ENCODE peak calls at places on chromosomes 16 and 17, in six cellular contexts. One of them, this sample, is unnamed.
A peak's percentile ranks its signal among the peaks of the same experiment; 100 is the strongest.

GRCh38 chr17:32525116-32525515 is 38.3 kb downstream of the CDK5R1 start:
- DNase-seq in body of pancreas: no peak
- DNase-seq in IMR-90: peak; percentile 57
- DNase-seq in A549: no peak
- DNase-seq in heart left ventricle: no peak
- DNase-seq in stomach: no peak
- DNase-seq in this sample: no peak

GRCh38 chr17:40777459-40777858 is 4.9 kb downstream of the KRT27 start:
- DNase-seq in stomach: no peak
- DNase-seq in A549: no peak
- DNase-seq in body of pancreas: no peak
- DNase-seq in IMR-90: no peak
- DNase-seq in heart left ventricle: no peak
- DNase-seq in this sample: no peak

GRCh38 chr16:47037746-47038458 is 64.4 kb upstream of the DNAJA2 start:
- DNase-seq in A549: peak; percentile 79
- DNase-seq in body of pancreas: peak; percentile 86
- DNase-seq in IMR-90: peak; percentile 62
- DNase-seq in heart left ventricle: peak; percentile 91
- DNase-seq in stomach: peak; percentile 92
- DNase-seq in this sample: peak; percentile 92

GRCh38 chr16:1103649-1104005 is 7.6 kb upstream of the C1QTNF8 start:
- DNase-seq in heart left ventricle: no peak
- DNase-seq in stomach: no peak
- DNase-seq in body of pancreas: no peak
- DNase-seq in IMR-90: no peak
- DNase-seq in A549: no peak
- DNase-seq in this sample: no peak

GRCh38 chr17:63692195-63692816 is 7.6 kb downstream of the LIMD2 start:
- DNase-seq in stomach: no peak
- DNase-seq in IMR-90: no peak
- DNase-seq in A549: peak; percentile 29
- DNase-seq in heart left ventricle: no peak
- DNase-seq in body of pancreas: no peak
- DNase-seq in this sample: no peak

GRCh38 chr16:22267764-22268163 is 29.4 kb upstream of the POLR3E start:
- DNase-seq in body of pancreas: no peak
- DNase-seq in stomach: no peak
- DNase-seq in heart left ventricle: no peak
- DNase-seq in A549: no peak
- DNase-seq in IMR-90: no peak
- DNase-seq in this sample: no peak

GRCh38 chr16:23278031-23278430 is 24.1 kb upstream of the SCNN1B start:
- DNase-seq in body of pancreas: no peak
- DNase-seq in IMR-90: no peak
- DNase-seq in A549: no peak
- DNase-seq in heart left ventricle: no peak
- DNase-seq in stomach: no peak
- DNase-seq in this sample: no peak

GRCh38 chr17:17742688-17743390 is 61.6 kb downstream of the RAI1 start:
- DNase-seq in body of pancreas: no peak
- DNase-seq in A549: no peak
- DNase-seq in heart left ventricle: no peak
- DNase-seq in stomach: no peak
- DNase-seq in IMR-90: no peak
- DNase-seq in this sample: no peak

GRCh38 chr16:73092236-73092781 is 44.4 kb upstream of the ZFHX3 start:
- DNase-seq in IMR-90: no peak
- DNase-seq in A549: no peak
- DNase-seq in heart left ventricle: no peak
- DNase-seq in body of pancreas: no peak
- DNase-seq in stomach: no peak
- DNase-seq in this sample: no peak

GRCh38 chr17:57594767-57595166 is 150.3 kb downstream of the CCDC182 start:
- DNase-seq in heart left ventricle: no peak
- DNase-seq in body of pancreas: no peak
- DNase-seq in A549: no peak
- DNase-seq in stomach: no peak
- DNase-seq in IMR-90: no peak
- DNase-seq in this sample: no peak

GRCh38 chr16:72172105-72173034 is at the start of gene PMFBP1:
- DNase-seq in IMR-90: peak; percentile 59
- DNase-seq in heart left ventricle: peak; percentile 42
- DNase-seq in body of pancreas: peak; percentile 26
- DNase-seq in A549: peak; percentile 67
- DNase-seq in stomach: no peak
- DNase-seq in this sample: peak; percentile 57

GRCh38 chr17:34474706-34475105 is 104.7 kb upstream of the TMEM132E start:
- DNase-seq in heart left ventricle: no peak
- DNase-seq in body of pancreas: no peak
- DNase-seq in IMR-90: no peak
- DNase-seq in stomach: no peak
- DNase-seq in A549: no peak
- DNase-seq in this sample: no peak

GRCh38 chr16:1175566-1176279 is 22.8 kb downstream of the CACNA1H start:
- DNase-seq in stomach: no peak
- DNase-seq in IMR-90: peak; percentile 52
- DNase-seq in body of pancreas: no peak
- DNase-seq in heart left ventricle: no peak
- DNase-seq in A549: no peak
- DNase-seq in this sample: no peak

DNA sequence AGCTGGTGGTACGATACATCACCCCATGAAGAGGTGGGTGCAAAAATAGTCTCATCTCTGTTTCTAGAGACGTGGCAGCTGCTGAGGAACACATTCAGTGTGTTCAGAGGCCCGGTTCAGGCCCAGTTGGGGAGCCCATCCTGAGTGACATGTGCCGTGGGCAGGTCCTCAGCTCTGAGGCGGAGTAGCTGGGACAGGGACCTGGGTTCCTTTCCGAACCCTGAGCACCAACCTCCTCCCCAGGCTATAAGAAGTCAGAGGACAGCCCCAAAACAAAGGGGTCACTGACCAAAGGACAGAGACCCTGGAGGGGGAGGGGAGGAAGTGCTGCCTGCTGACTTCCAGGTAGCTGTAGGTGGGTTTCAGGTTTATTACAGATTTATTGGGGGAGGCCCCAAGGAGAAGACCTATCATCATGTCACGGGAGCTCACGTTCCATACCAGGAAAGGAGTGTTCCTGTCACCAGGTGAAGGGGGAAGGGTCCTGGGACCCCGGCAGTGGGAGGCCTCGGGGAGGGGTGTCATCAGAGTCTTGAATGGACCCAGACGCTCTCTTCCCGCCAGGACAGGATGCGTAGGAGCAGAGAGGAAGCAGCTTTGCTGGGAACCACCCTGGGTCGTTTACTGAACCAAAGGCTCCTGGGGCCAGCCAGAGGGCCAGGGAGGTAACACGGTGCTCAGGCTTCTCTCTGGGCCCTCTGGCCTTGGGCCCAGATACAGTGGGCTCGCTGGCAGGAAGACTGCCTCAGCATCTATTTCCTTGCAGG is 4.9 kb downstream of the LDHD start:
- DNase-seq in IMR-90: no peak
- DNase-seq in A549: no peak
- DNase-seq in body of pancreas: no peak
- DNase-seq in stomach: no peak
- DNase-seq in heart left ventricle: peak; percentile 69
- DNase-seq in this sample: no peak
- H3K4me1 ChIP-seq in IMR-90: peaks cover 34% of the 10 kb centered on the region
- H3K4me1 ChIP-seq in A549: peaks cover 47% of the 10 kb centered on the region
- H3K4me1 ChIP-seq in body of pancreas: peaks cover 52% of the 10 kb centered on the region
- H3K4me1 ChIP-seq in stomach: peaks cover 52% of the 10 kb centered on the region
- H3K4me1 ChIP-seq in heart left ventricle: peaks cover 84% of the 10 kb centered on the region
- H3K4me1 ChIP-seq in this sample: peaks cover 39% of the 10 kb centered on the region

GRCh38 chr17:45301674-45302073 is 15.1 kb downstream of the MAP3K14 start:
- DNase-seq in IMR-90: no peak
- DNase-seq in stomach: no peak
- DNase-seq in heart left ventricle: no peak
- DNase-seq in body of pancreas: no peak
- DNase-seq in A549: no peak
- DNase-seq in this sample: no peak

GRCh38 chr17:45305532-45306087 is 11.2 kb downstream of the MAP3K14 start:
- DNase-seq in heart left ventricle: no peak
- DNase-seq in stomach: no peak
- DNase-seq in A549: no peak
- DNase-seq in body of pancreas: no peak
- DNase-seq in IMR-90: peak; percentile 74
- DNase-seq in this sample: no peak

GRCh38 chr17:45300060-45300751 is 16.6 kb downstream of the MAP3K14 start:
- DNase-seq in body of pancreas: no peak
- DNase-seq in heart left ventricle: no peak
- DNase-seq in stomach: no peak
- DNase-seq in IMR-90: no peak
- DNase-seq in A549: no peak
- DNase-seq in this sample: no peak

GRCh38 chr17:45306094-45306493 is 10.7 kb downstream of the MAP3K14 start:
- DNase-seq in heart left ventricle: no peak
- DNase-seq in IMR-90: no peak
- DNase-seq in A549: no peak
- DNase-seq in stomach: no peak
- DNase-seq in body of pancreas: no peak
- DNase-seq in this sample: no peak

GRCh38 chr17:45302649-45303173 is 14.1 kb downstream of the MAP3K14 start:
- DNase-seq in IMR-90: peak; percentile 76
- DNase-seq in heart left ventricle: peak; percentile 72
- DNase-seq in A549: no peak
- DNase-seq in body of pancreas: no peak
- DNase-seq in stomach: no peak
- DNase-seq in this sample: no peak
- TF ChIP-seq POLR2A in IMR-90: no peak
- TF ChIP-seq POLR2A in heart left ventricle: no peak
- TF ChIP-seq POLR2A in A549: no peak
- TF ChIP-seq POLR2A in body of pancreas: no peak
- TF ChIP-seq POLR2A in stomach: no peak
- TF ChIP-seq POLR2A in this sample: no peak

GRCh38 chr17:31321481-31321880 is at the start of gene EVI2A:
- DNase-seq in heart left ventricle: no peak
- DNase-seq in A549: no peak
- DNase-seq in body of pancreas: no peak
- DNase-seq in stomach: no peak
- DNase-seq in IMR-90: peak; percentile 88
- DNase-seq in this sample: no peak

GRCh38 chr17:31318298-31319190 is 2.9 kb downstream of the EVI2A start:
- DNase-seq in A549: no peak
- DNase-seq in body of pancreas: peak; percentile 34
- DNase-seq in stomach: peak; percentile 35
- DNase-seq in IMR-90: peak; percentile 85
- DNase-seq in heart left ventricle: peak; percentile 59
- DNase-seq in this sample: peak; percentile 74

GRCh38 chr17:31320791-31321190 is 631 bp downstream of the EVI2A start:
- DNase-seq in heart left ventricle: no peak
- DNase-seq in body of pancreas: no peak
- DNase-seq in IMR-90: peak; percentile 37
- DNase-seq in stomach: no peak
- DNase-seq in A549: no peak
- DNase-seq in this sample: no peak

GRCh38 chr17:31319253-31319661 is 2.2 kb downstream of the EVI2A start:
- DNase-seq in body of pancreas: no peak
- DNase-seq in stomach: no peak
- DNase-seq in heart left ventricle: no peak
- DNase-seq in IMR-90: no peak
- DNase-seq in A549: no peak
- DNase-seq in this sample: no peak

GRCh38 chr17:31320231-31320630 is 1.2 kb downstream of the EVI2A start:
- DNase-seq in A549: no peak
- DNase-seq in body of pancreas: no peak
- DNase-seq in heart left ventricle: no peak
- DNase-seq in IMR-90: no peak
- DNase-seq in stomach: no peak
- DNase-seq in this sample: no peak
- H3K27ac ChIP-seq in A549: no peak overlapping the region
- H3K27ac ChIP-seq in body of pancreas: no peak overlapping the region
- H3K27ac ChIP-seq in heart left ventricle: no peak overlapping the region
- H3K27ac ChIP-seq in IMR-90: no peak overlapping the region
- H3K27ac ChIP-seq in stomach: peak overlapping the region; percentile 68
- H3K27ac ChIP-seq in this sample: no peak overlapping the region

DNA sequence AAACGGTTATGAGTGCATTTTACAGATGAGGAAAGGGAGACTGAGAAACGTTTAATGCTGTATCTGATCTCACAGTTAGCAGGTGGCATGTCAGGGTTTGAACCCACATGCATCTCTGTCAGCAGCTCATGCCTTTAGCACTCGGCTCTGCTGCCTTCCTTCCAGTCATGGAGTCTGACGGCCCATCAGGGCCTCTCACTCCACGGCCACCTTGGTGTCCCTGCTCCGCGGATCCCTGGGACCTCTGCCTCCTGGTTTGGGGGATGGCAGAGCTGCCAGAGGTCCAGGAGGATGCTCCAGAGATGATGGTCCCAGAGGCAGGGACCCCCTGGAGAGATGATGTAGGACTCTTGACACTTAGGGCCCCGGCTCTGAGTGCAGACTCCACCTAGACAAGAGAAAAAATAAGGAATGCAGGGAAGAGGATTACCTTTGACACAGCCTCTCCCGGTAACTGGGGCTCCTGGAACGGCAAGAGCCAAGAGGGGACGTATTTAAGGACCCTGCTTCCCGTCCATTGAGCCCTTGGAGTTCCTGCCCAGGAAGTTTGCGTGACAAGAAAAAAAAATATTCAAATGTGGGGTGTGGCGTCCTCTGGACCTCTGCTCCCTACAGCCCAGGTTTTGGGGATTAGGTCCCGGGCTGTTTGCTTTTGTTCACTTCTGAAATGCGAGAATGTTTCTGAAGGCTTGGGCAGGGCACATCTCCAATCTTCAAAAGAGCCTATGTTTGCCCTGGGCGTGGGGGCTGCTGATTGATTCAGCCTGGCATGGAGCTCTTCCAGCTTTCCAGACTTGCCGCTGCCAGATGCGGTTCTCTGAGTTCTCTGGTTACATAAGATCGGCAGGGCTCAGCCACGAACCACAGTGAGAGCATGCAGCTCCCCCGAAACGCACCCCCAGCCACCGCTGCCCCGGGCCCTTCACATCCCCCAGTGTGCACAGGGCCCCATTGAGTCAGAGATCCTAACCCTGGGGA is at the start of gene ALDH3A1:
- DNase-seq in stomach: peak; percentile 89
- DNase-seq in body of pancreas: peak; percentile 63
- DNase-seq in A549: peak; percentile 99
- DNase-seq in IMR-90: no peak
- DNase-seq in heart left ventricle: no peak
- DNase-seq in this sample: no peak
- H3K4me1 ChIP-seq in stomach: peaks cover 19% of the 10 kb centered on the region
- H3K4me1 ChIP-seq in body of pancreas: peaks cover 19% of the 10 kb centered on the region
- H3K4me1 ChIP-seq in A549: peaks cover 94% of the 10 kb centered on the region
- H3K4me1 ChIP-seq in IMR-90: peaks cover 3% of the 10 kb centered on the region
- H3K4me1 ChIP-seq in heart left ventricle: peaks cover 10% of the 10 kb centered on the region
- H3K4me1 ChIP-seq in this sample: peaks cover 10% of the 10 kb centered on the region

DNA sequence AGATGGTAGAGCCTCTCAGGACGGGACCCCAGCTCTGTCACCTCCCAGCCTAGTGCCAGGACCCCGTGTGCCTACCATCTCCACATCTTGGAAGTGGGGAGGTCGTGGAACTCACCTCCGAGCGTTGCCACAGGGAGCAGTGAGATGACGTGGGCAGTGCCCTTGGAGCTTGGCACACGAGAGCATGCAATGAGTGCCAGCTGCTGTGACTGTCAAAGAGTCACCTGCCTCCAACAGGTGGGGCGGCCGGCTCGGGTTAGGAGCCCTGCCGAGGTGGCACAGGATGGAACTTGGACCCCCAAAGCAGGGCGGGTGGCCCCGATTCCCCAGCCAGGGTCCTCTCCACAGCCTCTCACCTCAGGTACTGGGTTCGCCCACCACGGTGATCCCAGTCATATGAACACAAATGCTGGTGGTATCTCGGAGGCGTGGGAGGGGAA is 5.5 kb downstream of the VPS4A start:
- DNase-seq in heart left ventricle: no peak
- DNase-seq in IMR-90: no peak
- DNase-seq in A549: no peak
- DNase-seq in stomach: peak; percentile 52
- DNase-seq in body of pancreas: peak; percentile 93
- DNase-seq in this sample: peak; percentile 67
- TF ChIP-seq POLR2A in heart left ventricle: no peak
- TF ChIP-seq POLR2A in IMR-90: no peak
- TF ChIP-seq POLR2A in A549: no peak
- TF ChIP-seq POLR2A in stomach: no peak
- TF ChIP-seq POLR2A in body of pancreas: no peak
- TF ChIP-seq POLR2A in this sample: no peak